ENCODE peak calls at places on chromosomes 3 and 15, in eight cellular contexts. R is Calu3, O is EL, F is neuronal stem cell, B is SW480, J is coronary artery, A is COR-L47, X is GM10248. H is an unnamed sample.

GRCh38 chr15:63530762-63531299 is 26.4 kb downstream of the USP3 start:
- DNase-seq in A (no peak), F (no peak), R (no peak), J (no peak), X (peak), O (no peak), B (no peak), H (no peak)

GRCh38 chr3:72485649-72486048 is 362.6 kb downstream of the SHQ1 start:
- DNase-seq in B (no peak), F (no peak), X (no peak), J (no peak), O (no peak), R (no peak), A (no peak), H (no peak)

GRCh38 chr3:16064660-16065414 is 109.6 kb upstream of the GALNT15 start:
- DNase-seq in F (no peak), A (no peak), O (peak), X (no peak), R (no peak), J (no peak), B (no peak), H (no peak)

GRCh38 chr3:140545756-140546155 is 132.1 kb upstream of the TRIM42 start:
- DNase-seq in A (no peak), F (no peak), J (no peak), X (no peak), R (no peak), B (no peak), O (no peak), H (no peak)

GRCh38 chr3:39541917-39542329 is 74.4 kb downstream of the MOBP start:
- DNase-seq in F (peak), O (peak), X (no peak), B (peak), J (no peak), R (no peak), A (peak), H (no peak)

GRCh38 chr15:56968256-56968655 is 49.8 kb downstream of the TCF12 start:
- DNase-seq in A (no peak), X (no peak), R (no peak), O (no peak), F (no peak), J (no peak), B (no peak), H (no peak)

GRCh38 chr3:34102290-34102689 is 303.9 kb downstream of the PDCD6IP start:
- DNase-seq in J (no peak), X (no peak), R (no peak), B (no peak), A (no peak), F (no peak), O (no peak), H (no peak)

GRCh38 chr3:182399978-182400737 is 393.1 kb upstream of the ATP11B start:
- DNase-seq in F (no peak), O (no peak), X (no peak), A (no peak), B (no peak), J (no peak), R (no peak), H (no peak)

GRCh38 chr15:64642875-64643274 is 132.5 kb downstream of the RBPMS2 start:
- DNase-seq in B (peak), J (no peak), R (peak), X (no peak), O (no peak), F (no peak), A (no peak), H (no peak)

GRCh38 chr15:95712785-95713184 is 617.7 kb upstream of the NR2F2 start:
- DNase-seq in X (no peak), R (no peak), A (no peak), F (no peak), J (no peak), O (peak), B (no peak), H (no peak)

GRCh38 chr3:112128843-112129727 is 4.0 kb downstream of the GCSAM start:
- DNase-seq in J (no peak), X (peak), R (no peak), A (no peak), O (peak), B (no peak), F (no peak), H (no peak)

GRCh38 chr3:48466386-48467109 is 20.0 kb downstream of the ATRIP start:
- DNase-seq in O (no peak), J (no peak), A (no peak), B (no peak), X (peak), R (no peak), F (no peak), H (peak)

GRCh38 chr3:101780661-101781060 is 1.6 kb downstream of the NXPE3 start:
- DNase-seq in X (no peak), J (no peak), A (no peak), O (peak), R (no peak), F (no peak), B (peak), H (no peak)

GRCh38 chr15:55846108-55846707 is 103.3 kb upstream of the PRTG start:
- DNase-seq in O (peak), J (no peak), R (peak), B (peak), A (peak), X (peak), F (peak), H (peak)

GRCh38 chr15:43253431-43254403 is 13.0 kb downstream of the TGM5 start:
- DNase-seq in A (no peak), R (peak), O (peak), F (no peak), J (peak), X (peak), B (no peak), H (peak)

GRCh38 chr15:99249270-99249817 is at the start of gene TTC23:
- DNase-seq in F (peak), A (no peak), R (peak), B (peak), J (no peak), X (no peak), O (peak), H (no peak)

GRCh38 chr15:100686021-100686724 is 83.8 kb downstream of the ASB7 start:
- DNase-seq in A (peak), O (peak), B (no peak), J (peak), F (no peak), X (no peak), R (no peak), H (no peak)

GRCh38 chr3:109702252-109702651 is 364.9 kb upstream of the DPPA4 start:
- DNase-seq in X (no peak), F (no peak), O (peak), J (no peak), A (no peak), R (peak), B (peak), H (no peak)

GRCh38 chr3:40780341-40780800 is 255.6 kb downstream of the ZNF621 start:
- DNase-seq in O (peak), A (no peak), F (peak), R (no peak), B (no peak), X (no peak), J (peak), H (no peak)

GRCh38 chr3:169846458-169847193 is 23.1 kb downstream of the LRRC31 start:
- DNase-seq in X (peak), F (no peak), B (peak), R (no peak), O (peak), A (no peak), J (no peak), H (no peak)

GRCh38 chr3:32686713-32687112 is 1.7 kb downstream of the CNOT10 start:
- DNase-seq in O (no peak), X (no peak), R (no peak), J (no peak), F (no peak), B (no peak), A (no peak), H (no peak)

GRCh38 chr15:37452498-37452897 is 352.1 kb upstream of the MEIS2 start:
- DNase-seq in B (no peak), X (no peak), R (no peak), J (no peak), O (no peak), F (no peak), A (no peak), H (no peak)

GRCh38 chr15:35309886-35310285 is 224.8 kb upstream of the NANOGP8 start:
- DNase-seq in B (no peak), J (no peak), A (no peak), R (no peak), O (peak), F (no peak), X (no peak), H (no peak)

GRCh38 chr3:177620073-177620472 is 422.8 kb upstream of the TBL1XR1 start:
- DNase-seq in O (no peak), B (no peak), R (no peak), A (no peak), J (no peak), X (no peak), F (no peak), H (no peak)

GRCh38 chr3:115720988-115721387 is 97.7 kb downstream of the GAP43 start:
- DNase-seq in J (no peak), X (no peak), F (no peak), R (no peak), B (no peak), O (no peak), A (no peak), H (no peak)

GRCh38 chr15:71562251-71562650 is 248.1 kb upstream of the NR2E3 start:
- DNase-seq in J (no peak), B (no peak), A (no peak), R (no peak), X (no peak), F (no peak), O (peak), H (no peak)

GRCh38 chr3:38580450-38581382 is 68.8 kb downstream of the SCN5A start:
- DNase-seq in R (no peak), O (no peak), B (no peak), A (no peak), X (no peak), F (no peak), J (peak), H (no peak)

H was measured in effector memory CD8-positive, alpha-beta T cell.